ENCODE peak calls at places on chromosomes 5 and 9, in four cellular contexts. W, L, G and R are unnamed samples.

GRCh38 chr9:135242406-135242805 is 154.9 kb downstream of the OLFM1 start:
- DNase-seq in W (peak; percentile 30), L (no peak), G (peak; percentile 47), R (no peak)

GRCh38 chr5:170467000-170467707 is 36.7 kb upstream of the KCNIP1 start:
- DNase-seq in L (no peak), G (no peak), W (no peak), R (no peak)

GRCh38 chr9:96047741-96048115 is 172.2 kb downstream of the ERCC6L2 start:
- DNase-seq in G (no peak), W (no peak), L (no peak), R (no peak)

GRCh38 chr5:153267506-153267905 is 223.0 kb upstream of the GRIA1 start:
- DNase-seq in L (no peak), W (no peak), G (no peak), R (no peak)

GRCh38 chr5:80763873-80764647 is 109.3 kb upstream of the DHFR start:
- DNase-seq in L (no peak), G (no peak), W (no peak), R (no peak)

GRCh38 chr5:56951131-56951945 is 585 bp downstream of the MIER3 start:
- DNase-seq in L (no peak), W (peak; percentile 53), G (peak; percentile 66), R (peak; percentile 41)

GRCh38 chr5:2534970-2535369 is 216.5 kb downstream of the IRX2 start:
- DNase-seq in L (no peak), W (no peak), G (no peak), R (no peak)

GRCh38 chr5:142697846-142698245 is 12.0 kb upstream of the FGF1 start:
- DNase-seq in L (no peak), G (no peak), W (no peak), R (no peak)

GRCh38 chr5:45410304-45410995 is 285.7 kb downstream of the HCN1 start:
- DNase-seq in G (no peak), W (no peak), L (no peak), R (no peak)

GRCh38 chr9:130319300-130319699 is 53.7 kb downstream of the HMCN2 start:
- DNase-seq in G (no peak), W (no peak), L (no peak), R (no peak)

GRCh38 chr9:95189230-95190098 is 128.0 kb downstream of the FANCC start:
- DNase-seq in G (no peak), W (no peak), L (no peak), R (no peak)

GRCh38 chr5:124111886-124112285 is 599.9 kb downstream of the CSNK1G3 start:
- DNase-seq in G (no peak), L (no peak), W (no peak), R (no peak)

GRCh38 chr5:60856059-60856458 is 12.0 kb upstream of the ELOVL7 start:
- DNase-seq in L (no peak), G (no peak), W (no peak), R (no peak)

GRCh38 chr9:78678901-78679300 is 382.0 kb downstream of the PSAT1 start:
- DNase-seq in G (no peak), L (no peak), W (no peak), R (no peak)

GRCh38 chr9:110214553-110214952 is 6.6 kb upstream of the C9orf152 start:
- DNase-seq in G (no peak), L (no peak), W (no peak), R (no peak)

GRCh38 chr5:133859073-133859472 is 109.4 kb downstream of the C5orf15 start:
- DNase-seq in L (no peak), W (no peak), G (peak; percentile 16), R (no peak)

GRCh38 chr5:132215329-132215728 is 12.3 kb downstream of the P4HA2 start:
- DNase-seq in G (peak; percentile 91), L (no peak), W (no peak), R (peak; percentile 75)

GRCh38 chr9:1458503-1458902 is 408.3 kb downstream of the DMRT2 start:
- DNase-seq in L (no peak), W (no peak), G (no peak), R (no peak)

GRCh38 chr5:89450149-89450538 is 567.2 kb upstream of the MEF2C start:
- DNase-seq in W (no peak), G (no peak), L (no peak), R (no peak)

GRCh38 chr5:15752886-15753285 is 252.9 kb downstream of the FBXL7 start:
- DNase-seq in L (no peak), W (no peak), G (no peak), R (no peak)

GRCh38 chr9:126155756-126156664 is 170.6 kb upstream of the MVB12B start:
- DNase-seq in G (peak; percentile 38), W (no peak), L (no peak), R (no peak)

GRCh38 chr9:109379513-109379912 is 58.7 kb upstream of the EPB41L4B start:
- DNase-seq in W (no peak), G (no peak), L (no peak), R (no peak)

GRCh38 chr5:122559676-122560075 is 215.2 kb upstream of the SNX2 start:
- DNase-seq in G (no peak), L (no peak), W (no peak), R (no peak)

GRCh38 chr9:98380065-98380681 is 124.7 kb upstream of the TBC1D2 start:
- DNase-seq in W (no peak), L (peak; percentile 17), G (no peak), R (no peak)

GRCh38 chr9:89491688-89492087 is 6.2 kb downstream of the SEMA4D start:
- DNase-seq in L (no peak), W (no peak), G (no peak), R (no peak)

GRCh38 chr9:74770508-74771261 is 117.0 kb downstream of the TRPM6 start:
- DNase-seq in G (no peak), L (peak; percentile 63), W (peak; percentile 51), R (no peak)

GRCh38 chr5:169904059-169904458 is 76.2 kb downstream of the INSYN2B start:
- DNase-seq in W (no peak), L (no peak), G (no peak), R (no peak)

GRCh38 chr5:113268232-113268631 is 166.6 kb downstream of the TSSK1B start:
- DNase-seq in L (no peak), G (no peak), W (no peak), R (no peak)

GRCh38 chr9:97366889-97367288 is 45.0 kb upstream of the TDRD7 start:
- DNase-seq in L (no peak), W (no peak), G (no peak), R (no peak)

GRCh38 chr5:159773062-159773924 is 143.0 kb upstream of the ADRA1B start:
- DNase-seq in L (peak; percentile 48), W (peak; percentile 69), G (peak; percentile 86), R (peak; percentile 68)

GRCh38 chr5:179679014-179679674 is 1.7 kb downstream of the CBY3 start:
- DNase-seq in W (peak; percentile 81), G (peak; percentile 90), L (peak; percentile 38), R (peak; percentile 64)

GRCh38 chr5:35237580-35238376 is 7.5 kb upstream of the PRLR start:
- DNase-seq in G (no peak), L (no peak), W (no peak), R (no peak)

DNA sequence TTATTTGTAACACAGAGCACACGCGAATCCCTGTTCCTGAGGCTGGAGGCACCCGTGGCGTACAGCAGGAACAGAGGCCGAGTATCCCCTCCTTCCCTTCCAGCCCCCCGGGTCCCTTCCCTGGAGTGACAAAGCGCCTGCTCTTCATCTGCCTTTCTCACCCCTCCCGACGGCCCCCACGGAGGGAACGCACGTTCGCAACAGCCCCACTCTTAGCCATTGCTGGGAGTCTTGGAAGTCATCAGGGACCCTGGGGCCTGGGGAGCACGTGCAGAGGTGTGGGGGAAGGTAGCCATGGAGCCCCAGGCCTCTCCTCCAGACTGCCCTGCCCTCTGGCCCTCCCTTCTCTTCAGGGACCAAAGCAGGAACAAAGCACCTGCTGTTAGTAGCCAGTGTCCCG is 2.5 kb downstream of the AGPAT2 start:
- DNase-seq in W (no peak), G (no peak), L (no peak), R (no peak)
- H3K27ac ChIP-seq in W (no peak overlapping the region), G (no peak overlapping the region), L (no peak overlapping the region), R (no peak overlapping the region)

DNA sequence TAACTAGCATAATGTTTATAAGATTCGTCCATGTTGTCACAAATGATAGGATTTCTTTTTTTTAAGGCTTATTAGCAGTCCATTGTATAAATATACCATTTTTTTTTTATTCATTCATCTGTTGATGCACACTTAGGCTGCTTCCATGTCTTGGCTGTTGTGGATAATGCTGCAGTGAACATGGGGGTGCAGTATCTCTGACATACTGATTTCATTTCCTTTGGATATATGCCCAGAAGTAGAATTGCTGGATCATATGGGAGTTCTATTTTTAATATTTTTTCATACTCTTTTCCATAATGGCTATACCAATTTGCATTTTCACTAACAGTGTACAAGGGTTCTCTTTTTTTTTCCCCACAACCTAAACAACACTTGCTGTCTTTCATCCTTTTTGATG is 48.7 kb downstream of the KIAA1958 start:
- DNase-seq in W (no peak), L (no peak), G (no peak), R (no peak)
- H3K27ac ChIP-seq in W (no peak overlapping the region), L (no peak overlapping the region), G (no peak overlapping the region), R (no peak overlapping the region)

GRCh38 chr5:150140830-150141229 is 14.8 kb downstream of the PDGFRB start:
- DNase-seq in W (no peak), G (no peak), L (no peak), R (no peak)

GRCh38 chr5:150143725-150144058 is 12.0 kb downstream of the PDGFRB start:
- DNase-seq in L (no peak), G (no peak), W (no peak), R (no peak)

GRCh38 chr5:150142800-150143724 is 12.6 kb downstream of the PDGFRB start:
- DNase-seq in W (no peak), L (peak; percentile 62), G (no peak), R (peak; percentile 18)

GRCh38 chr5:150142189-150142788 is 13.4 kb downstream of the PDGFRB start:
- DNase-seq in G (no peak), L (no peak), W (no peak), R (no peak)

DNA sequence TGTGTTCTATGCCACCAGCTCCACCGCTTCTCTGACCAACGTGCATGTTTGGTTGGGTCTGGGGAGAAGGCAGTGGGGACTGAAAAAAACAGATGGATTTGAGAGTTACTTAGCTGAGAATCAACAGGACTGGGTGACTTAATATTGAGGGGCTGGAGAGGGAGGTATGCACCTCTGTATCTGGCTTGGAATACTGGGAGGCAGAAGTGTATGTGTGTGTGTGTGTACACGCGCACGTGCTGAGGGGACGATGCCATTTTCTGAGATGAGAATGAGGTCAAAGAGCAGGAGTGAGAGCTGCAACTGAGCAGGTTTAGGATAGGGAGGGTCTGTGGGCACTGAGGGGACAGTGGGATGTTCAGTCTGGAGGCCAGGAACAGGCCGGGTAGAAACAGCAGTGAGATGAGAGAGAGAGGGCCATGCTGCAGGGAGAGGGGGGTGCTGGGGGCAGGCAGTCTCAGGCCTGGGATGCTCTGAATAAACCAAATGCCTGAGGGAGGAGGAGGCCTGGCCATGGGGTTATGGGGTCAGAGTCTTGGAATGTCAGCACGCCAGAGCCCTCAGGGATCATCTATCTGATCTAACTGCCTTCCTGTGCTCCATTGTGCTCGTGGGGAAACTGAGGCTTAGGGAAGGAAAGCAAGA is 14.0 kb downstream of the PDGFRB start:
- DNase-seq in W (no peak), G (no peak), L (no peak), R (no peak)
- H3K27ac ChIP-seq in W (no peak overlapping the region), G (peak overlapping the region; percentile 78), L (no peak overlapping the region), R (peak overlapping the region; percentile 20)

GRCh38 chr5:73673161-73673591 is 47.2 kb downstream of the ARHGEF28 start:
- DNase-seq in G (no peak), W (no peak), L (no peak), R (no peak)

GRCh38 chr5:73682176-73682575 is 56.2 kb downstream of the ARHGEF28 start:
- DNase-seq in L (no peak), G (no peak), W (no peak), R (no peak)

GRCh38 chr5:73678322-73678740 is 52.3 kb downstream of the ARHGEF28 start:
- DNase-seq in W (no peak), L (no peak), G (no peak), R (no peak)

GRCh38 chr5:73674669-73675004 is 48.6 kb downstream of the ARHGEF28 start:
- DNase-seq in W (no peak), G (no peak), L (no peak), R (no peak)

GRCh38 chr5:73678807-73679206 is 52.8 kb downstream of the ARHGEF28 start:
- DNase-seq in W (no peak), L (no peak), G (no peak), R (no peak)
- H3K27ac ChIP-seq in W (no peak overlapping the region), L (no peak overlapping the region), G (no peak overlapping the region), R (no peak overlapping the region)